ENCODE peak calls at places on chromosomes 5 and 9, in seven cellular contexts. V is spleen, R is uterus, X is left cardiac atrium, K is body of pancreas, E is head of caudate nucleus, A is GM23248. B is an unnamed sample.

GRCh38 chr9:136482046-136482792 is 621 bp downstream of the SEC16A start:
- DNase-seq in K (no peak), X (no peak), A (peak; percentile 82), V (no peak), R (no peak), E (no peak), B (no peak)

GRCh38 chr9:124302921-124303320 is 45.2 kb downstream of the NEK6 start:
- DNase-seq in A (no peak), E (no peak), R (no peak), X (no peak), V (no peak), K (no peak), B (no peak)

GRCh38 chr5:175385691-175386360 is 58.2 kb downstream of the DRD1 start:
- DNase-seq in A (no peak), R (no peak), V (no peak), E (no peak), X (no peak), K (no peak), B (no peak)

GRCh38 chr5:141521244-141521781 is 32.4 kb downstream of the PCDHGC5 start:
- DNase-seq in A (peak; percentile 98), R (no peak), X (peak; percentile 58), V (no peak), K (no peak), E (peak; percentile 52), B (no peak)

GRCh38 chr5:122180146-122180712 is 50.9 kb downstream of the ZNF474 start:
- DNase-seq in V (no peak), R (no peak), E (no peak), K (no peak), A (no peak), X (no peak), B (no peak)

GRCh38 chr5:127326438-127326837 is 35.8 kb downstream of the MEGF10 start:
- DNase-seq in V (no peak), A (no peak), E (no peak), K (no peak), X (no peak), R (no peak), B (no peak)

GRCh38 chr5:124912653-124913328 is 166.4 kb upstream of the ZNF608 start:
- DNase-seq in K (no peak), X (no peak), A (no peak), R (no peak), E (peak; percentile 46), V (no peak), B (no peak)

GRCh38 chr5:175809531-175810121 is 61.8 kb upstream of the CPLX2 start:
- DNase-seq in E (no peak), K (no peak), A (peak; percentile 84), R (no peak), V (peak; percentile 31), X (no peak), B (no peak)

GRCh38 chr5:108345541-108346171 is 36.2 kb downstream of the FBXL17 start:
- DNase-seq in A (peak; percentile 63), V (no peak), X (no peak), E (no peak), R (no peak), K (no peak), B (no peak)

GRCh38 chr9:100595391-100596199 is 17.7 kb downstream of the CAVIN4 start:
- DNase-seq in R (no peak), A (peak; percentile 75), E (no peak), X (no peak), V (no peak), K (peak; percentile 26), B (no peak)

B was measured in type B pancreatic cell.